ENCODE peak calls at places on chromosomes 12 and 14, in six cellular contexts. K is tibial artery; G is IMR-90; J is stromal cell of bone marrow; X is NCI-H1105 treated with DMSO at 0.1 percent for 48 hours; Q is activated naive CD8-positive, alpha-beta T cell treated with anti-CD3 and anti-CD28 coated beads, Interleukin-2, amount 10 ng/mL, durations not matched to agents 7 days and 5 days. I is an unnamed sample.

GRCh38 chr14:104221636-104222375 is 83.4 kb downstream of the KIF26A start:
- DNase-seq in K (no peak), G (no peak), J (no peak), X (no peak), Q (peak), I (no peak)

GRCh38 chr12:56146492-56147460 is 5.6 kb upstream of the MYL6B start:
- DNase-seq in K (no peak), G (no peak), J (no peak), X (no peak), Q (no peak), I (no peak)

GRCh38 chr14:81187832-81188522 is 32.8 kb downstream of the GTF2A1 start:
- DNase-seq in K (no peak), G (no peak), J (no peak), X (no peak), Q (no peak), I (no peak)

GRCh38 chr14:99028521-99028920 is 243.5 kb downstream of the BCL11B start:
- DNase-seq in K (peak), G (no peak), J (no peak), X (no peak), Q (peak), I (no peak)

GRCh38 chr12:100083308-100083707 is 59.4 kb downstream of the BLTP3B start:
- DNase-seq in K (no peak), G (no peak), J (no peak), X (no peak), Q (no peak), I (no peak)

GRCh38 chr12:64633940-64634337 is 23.6 kb downstream of the RASSF3 start:
- DNase-seq in K (peak), G (peak), J (peak), X (no peak), Q (no peak), I (peak)

GRCh38 chr14:87989613-87990299 is 3.2 kb downstream of the GALC start:
- DNase-seq in K (no peak), G (no peak), J (no peak), X (no peak), Q (no peak), I (no peak)

GRCh38 chr12:111390894-111391293 is 14.8 kb upstream of the SH2B3 start:
- DNase-seq in K (no peak), G (no peak), J (no peak), X (no peak), Q (no peak), I (no peak)

GRCh38 chr12:120110550-120111501 is 5.7 kb downstream of the RAB35 start:
- DNase-seq in K (peak), G (no peak), J (no peak), X (no peak), Q (peak), I (no peak)

GRCh38 chr14:64926398-64926995 is 12.2 kb downstream of the CHURC1 start:
- DNase-seq in K (no peak), G (no peak), J (no peak), X (no peak), Q (no peak), I (no peak)

GRCh38 chr12:32588604-32589003 is 90.5 kb upstream of the DNM1L start:
- DNase-seq in K (no peak), G (no peak), J (no peak), X (no peak), Q (no peak), I (no peak)

GRCh38 chr12:49776413-49776812 is 35.1 kb downstream of the TMBIM6 start:
- DNase-seq in K (peak), G (peak), J (peak), X (peak), Q (peak), I (peak)

GRCh38 chr12:58296818-58297217 is 355.5 kb downstream of the ATP23 start:
- DNase-seq in K (no peak), G (no peak), J (no peak), X (no peak), Q (no peak), I (no peak)

GRCh38 chr12:51635371-51635770 is 44.3 kb downstream of the SCN8A start:
- DNase-seq in K (no peak), G (peak), J (peak), X (no peak), Q (no peak), I (no peak)

GRCh38 chr12:96889273-96889933 is 17.7 kb upstream of the NEDD1 start:
- DNase-seq in K (no peak), G (peak), J (no peak), X (no peak), Q (no peak), I (peak)

GRCh38 chr14:91897121-91897701 is 29.9 kb upstream of the TC2N start:
- DNase-seq in K (peak), G (peak), J (no peak), X (no peak), Q (no peak), I (peak)

GRCh38 chr14:74459289-74459946 is 33.4 kb upstream of the SYNDIG1L start:
- DNase-seq in K (no peak), G (peak), J (peak), X (no peak), Q (peak), I (peak)

I was measured in cardiac fibroblast.